ENCODE peak calls at places on chromosomes 6 and 20, in nine cellular contexts. One of them, this sample, is unnamed.

GRCh38 chr6:136696783-136697364 is 95.4 kb downstream of the MAP3K5 start:
- DNase-seq in activated T-cell treated with anti-CD3 and anti-CD28 coated beads, Interleukin-2, amount 50 U/mL, for 4 hours: no peak
- DNase-seq in glomerular endothelial cell: no peak
- DNase-seq in endothelial cell: no peak
- DNase-seq in AG09319: no peak
- DNase-seq in HT1080: no peak
- DNase-seq in amniotic stem cell: no peak
- DNase-seq in stomach: no peak
- DNase-seq in effector CD4-positive, alpha-beta T cell: no peak
- DNase-seq in this sample: no peak

GRCh38 chr6:41732601-41733348 is 2.6 kb downstream of the TFEB start:
- DNase-seq in AG09319: no peak
- DNase-seq in stomach: peak
- DNase-seq in effector CD4-positive, alpha-beta T cell: peak
- DNase-seq in HT1080: no peak
- DNase-seq in glomerular endothelial cell: no peak
- DNase-seq in endothelial cell: no peak
- DNase-seq in activated T-cell treated with anti-CD3 and anti-CD28 coated beads, Interleukin-2, amount 50 U/mL, for 4 hours: peak
- DNase-seq in amniotic stem cell: no peak
- DNase-seq in this sample: no peak

GRCh38 chr20:39751557-39752137 is 789.5 kb downstream of the DHX35 start:
- DNase-seq in glomerular endothelial cell: no peak
- DNase-seq in amniotic stem cell: no peak
- DNase-seq in stomach: no peak
- DNase-seq in AG09319: no peak
- DNase-seq in activated T-cell treated with anti-CD3 and anti-CD28 coated beads, Interleukin-2, amount 50 U/mL, for 4 hours: no peak
- DNase-seq in effector CD4-positive, alpha-beta T cell: no peak
- DNase-seq in HT1080: no peak
- DNase-seq in endothelial cell: no peak
- DNase-seq in this sample: no peak

GRCh38 chr20:9038791-9039190 is 30.1 kb upstream of the PLCB4 start:
- DNase-seq in amniotic stem cell: no peak
- DNase-seq in stomach: no peak
- DNase-seq in effector CD4-positive, alpha-beta T cell: no peak
- DNase-seq in AG09319: no peak
- DNase-seq in glomerular endothelial cell: no peak
- DNase-seq in activated T-cell treated with anti-CD3 and anti-CD28 coated beads, Interleukin-2, amount 50 U/mL, for 4 hours: no peak
- DNase-seq in HT1080: no peak
- DNase-seq in endothelial cell: no peak
- DNase-seq in this sample: no peak

GRCh38 chr6:13624871-13625288 is 9.7 kb downstream of the NOL7 start:
- DNase-seq in AG09319: no peak
- DNase-seq in effector CD4-positive, alpha-beta T cell: peak
- DNase-seq in endothelial cell: no peak
- DNase-seq in amniotic stem cell: no peak
- DNase-seq in activated T-cell treated with anti-CD3 and anti-CD28 coated beads, Interleukin-2, amount 50 U/mL, for 4 hours: peak
- DNase-seq in glomerular endothelial cell: no peak
- DNase-seq in HT1080: peak
- DNase-seq in stomach: no peak
- DNase-seq in this sample: no peak

GRCh38 chr6:75337805-75338204 is 53.2 kb upstream of the TMEM30A start:
- DNase-seq in activated T-cell treated with anti-CD3 and anti-CD28 coated beads, Interleukin-2, amount 50 U/mL, for 4 hours: no peak
- DNase-seq in effector CD4-positive, alpha-beta T cell: no peak
- DNase-seq in stomach: no peak
- DNase-seq in AG09319: no peak
- DNase-seq in glomerular endothelial cell: no peak
- DNase-seq in endothelial cell: no peak
- DNase-seq in HT1080: no peak
- DNase-seq in amniotic stem cell: no peak
- DNase-seq in this sample: no peak

GRCh38 chr6:109087661-109088264 is 6.9 kb downstream of the SESN1 start:
- DNase-seq in endothelial cell: no peak
- DNase-seq in effector CD4-positive, alpha-beta T cell: no peak
- DNase-seq in amniotic stem cell: no peak
- DNase-seq in AG09319: no peak
- DNase-seq in stomach: no peak
- DNase-seq in glomerular endothelial cell: no peak
- DNase-seq in HT1080: no peak
- DNase-seq in activated T-cell treated with anti-CD3 and anti-CD28 coated beads, Interleukin-2, amount 50 U/mL, for 4 hours: no peak
- DNase-seq in this sample: no peak

GRCh38 chr6:75436869-75437268 is 56.7 kb downstream of the FILIP1 start:
- DNase-seq in AG09319: no peak
- DNase-seq in glomerular endothelial cell: no peak
- DNase-seq in endothelial cell: no peak
- DNase-seq in stomach: no peak
- DNase-seq in activated T-cell treated with anti-CD3 and anti-CD28 coated beads, Interleukin-2, amount 50 U/mL, for 4 hours: no peak
- DNase-seq in HT1080: no peak
- DNase-seq in amniotic stem cell: no peak
- DNase-seq in effector CD4-positive, alpha-beta T cell: no peak
- DNase-seq in this sample: no peak

GRCh38 chr6:56759521-56759920 is 116.8 kb upstream of the DST start:
- DNase-seq in activated T-cell treated with anti-CD3 and anti-CD28 coated beads, Interleukin-2, amount 50 U/mL, for 4 hours: no peak
- DNase-seq in AG09319: no peak
- DNase-seq in HT1080: no peak
- DNase-seq in endothelial cell: no peak
- DNase-seq in stomach: no peak
- DNase-seq in glomerular endothelial cell: no peak
- DNase-seq in amniotic stem cell: no peak
- DNase-seq in effector CD4-positive, alpha-beta T cell: no peak
- DNase-seq in this sample: no peak

GRCh38 chr20:22462975-22463914 is 121.1 kb downstream of the FOXA2 start:
- DNase-seq in HT1080: peak
- DNase-seq in endothelial cell: no peak
- DNase-seq in activated T-cell treated with anti-CD3 and anti-CD28 coated beads, Interleukin-2, amount 50 U/mL, for 4 hours: no peak
- DNase-seq in stomach: no peak
- DNase-seq in amniotic stem cell: no peak
- DNase-seq in glomerular endothelial cell: no peak
- DNase-seq in AG09319: no peak
- DNase-seq in effector CD4-positive, alpha-beta T cell: no peak
- DNase-seq in this sample: no peak

GRCh38 chr20:49287555-49288249 is 9.8 kb upstream of the ZNFX1 start:
- DNase-seq in amniotic stem cell: no peak
- DNase-seq in stomach: no peak
- DNase-seq in activated T-cell treated with anti-CD3 and anti-CD28 coated beads, Interleukin-2, amount 50 U/mL, for 4 hours: no peak
- DNase-seq in AG09319: no peak
- DNase-seq in endothelial cell: no peak
- DNase-seq in effector CD4-positive, alpha-beta T cell: no peak
- DNase-seq in glomerular endothelial cell: no peak
- DNase-seq in HT1080: peak
- DNase-seq in this sample: no peak

GRCh38 chr6:42268016-42268834 is 50.6 kb upstream of the MRPS10 start:
- DNase-seq in glomerular endothelial cell: no peak
- DNase-seq in endothelial cell: no peak
- DNase-seq in HT1080: no peak
- DNase-seq in activated T-cell treated with anti-CD3 and anti-CD28 coated beads, Interleukin-2, amount 50 U/mL, for 4 hours: no peak
- DNase-seq in AG09319: no peak
- DNase-seq in effector CD4-positive, alpha-beta T cell: no peak
- DNase-seq in stomach: no peak
- DNase-seq in amniotic stem cell: no peak
- DNase-seq in this sample: no peak

GRCh38 chr6:72579865-72580264 is 42.0 kb upstream of the KCNQ5 start:
- DNase-seq in HT1080: no peak
- DNase-seq in activated T-cell treated with anti-CD3 and anti-CD28 coated beads, Interleukin-2, amount 50 U/mL, for 4 hours: no peak
- DNase-seq in AG09319: no peak
- DNase-seq in endothelial cell: no peak
- DNase-seq in stomach: no peak
- DNase-seq in effector CD4-positive, alpha-beta T cell: no peak
- DNase-seq in amniotic stem cell: no peak
- DNase-seq in glomerular endothelial cell: no peak
- DNase-seq in this sample: no peak

GRCh38 chr6:142926494-142927273 is 18.3 kb downstream of the HIVEP2 start:
- DNase-seq in HT1080: peak
- DNase-seq in endothelial cell: peak
- DNase-seq in amniotic stem cell: peak
- DNase-seq in activated T-cell treated with anti-CD3 and anti-CD28 coated beads, Interleukin-2, amount 50 U/mL, for 4 hours: peak
- DNase-seq in effector CD4-positive, alpha-beta T cell: peak
- DNase-seq in AG09319: no peak
- DNase-seq in glomerular endothelial cell: no peak
- DNase-seq in stomach: peak
- DNase-seq in this sample: peak

GRCh38 chr6:1336246-1336843 is 24.4 kb downstream of the FOXQ1 start:
- DNase-seq in AG09319: no peak
- DNase-seq in stomach: peak
- DNase-seq in HT1080: peak
- DNase-seq in endothelial cell: peak
- DNase-seq in amniotic stem cell: no peak
- DNase-seq in effector CD4-positive, alpha-beta T cell: no peak
- DNase-seq in glomerular endothelial cell: no peak
- DNase-seq in activated T-cell treated with anti-CD3 and anti-CD28 coated beads, Interleukin-2, amount 50 U/mL, for 4 hours: no peak
- DNase-seq in this sample: no peak

GRCh38 chr6:45949256-45949655 is 66.4 kb downstream of the CLIC5 start:
- DNase-seq in glomerular endothelial cell: no peak
- DNase-seq in amniotic stem cell: no peak
- DNase-seq in endothelial cell: no peak
- DNase-seq in activated T-cell treated with anti-CD3 and anti-CD28 coated beads, Interleukin-2, amount 50 U/mL, for 4 hours: no peak
- DNase-seq in effector CD4-positive, alpha-beta T cell: no peak
- DNase-seq in HT1080: no peak
- DNase-seq in stomach: no peak
- DNase-seq in AG09319: no peak
- DNase-seq in this sample: no peak

GRCh38 chr20:43925215-43925614 is 10.6 kb downstream of the TOX2 start:
- DNase-seq in endothelial cell: no peak
- DNase-seq in activated T-cell treated with anti-CD3 and anti-CD28 coated beads, Interleukin-2, amount 50 U/mL, for 4 hours: peak
- DNase-seq in HT1080: no peak
- DNase-seq in glomerular endothelial cell: no peak
- DNase-seq in effector CD4-positive, alpha-beta T cell: no peak
- DNase-seq in AG09319: no peak
- DNase-seq in stomach: no peak
- DNase-seq in amniotic stem cell: no peak
- DNase-seq in this sample: no peak

This sample was measured in tibial artery.